ENCODE peak calls at places on chromosome 18, in six cellular contexts. D is ascending aorta; J is H9; A is GM23338; S is CD8-positive, alpha-beta memory T cell; R is ovary. W is an unnamed sample. For H3K4me1, the result is how much of the 10 kb centered on the place peaks cover.

GRCh38 chr18:44840053-44840826 is 159.6 kb downstream of the SETBP1 start:
- DNase-seq in D (no peak), S (no peak), R (peak), J (no peak), A (no peak), W (peak)

GRCh38 chr18:3514312-3515216 is 64.6 kb downstream of the TGIF1 start:
- DNase-seq in D (no peak), J (no peak), R (no peak), A (no peak), S (no peak), W (no peak)

GRCh38 chr18:44579028-44579692 is 101.5 kb upstream of the SETBP1 start:
- DNase-seq in D (no peak), J (peak), R (no peak), S (no peak), A (peak), W (no peak)

GRCh38 chr18:74336656-74337055 is 21.0 kb downstream of the C18orf63 start:
- DNase-seq in J (no peak), S (no peak), A (no peak), R (no peak), D (no peak), W (no peak)

GRCh38 chr18:54739476-54739875 is 88.8 kb upstream of the RAB27B start:
- DNase-seq in R (no peak), S (no peak), A (no peak), J (no peak), D (no peak), W (no peak)

GRCh38 chr18:9575558-9575957 is 38.8 kb downstream of the PPP4R1 start:
- DNase-seq in J (peak), S (no peak), D (no peak), R (peak), A (peak), W (peak)

GRCh38 chr18:7028625-7029024 is 89.0 kb downstream of the LAMA1 start:
- DNase-seq in A (no peak), J (no peak), D (no peak), S (no peak), R (no peak), W (no peak)

GRCh38 chr18:61732854-61733253 is 160.0 kb downstream of the RNF152 start:
- DNase-seq in J (no peak), D (no peak), S (no peak), A (no peak), R (no peak), W (no peak)

GRCh38 chr18:12048827-12049175 is 44.8 kb upstream of the ANKRD62 start:
- DNase-seq in S (no peak), A (no peak), J (no peak), D (no peak), R (no peak), W (no peak)

GRCh38 chr18:50926521-50926920 is 41.3 kb upstream of the ELAC1 start:
- DNase-seq in D (no peak), A (no peak), S (no peak), J (no peak), R (no peak), W (no peak)

GRCh38 chr18:9568186-9568585 is 46.2 kb downstream of the PPP4R1 start:
- DNase-seq in S (no peak), A (no peak), J (no peak), R (no peak), D (no peak), W (no peak)

GRCh38 chr18:13616041-13616440 is 110.3 kb downstream of the FAM210A start:
- DNase-seq in S (no peak), R (no peak), A (no peak), D (no peak), J (no peak), W (no peak)

GRCh38 chr18:43651067-43651466 is 373.8 kb upstream of the SYT4 start:
- DNase-seq in J (no peak), A (no peak), D (no peak), R (no peak), S (no peak), W (no peak)

GRCh38 chr18:10760986-10761385 is 235.2 kb downstream of the NAPG start:
- DNase-seq in R (no peak), S (no peak), A (no peak), D (no peak), J (no peak), W (no peak)

GRCh38 chr18:9578306-9578705 is 36.1 kb downstream of the PPP4R1 start:
- DNase-seq in S (no peak), D (no peak), A (no peak), J (no peak), R (no peak), W (no peak)

GRCh38 chr18:60739212-60739611 is 366.6 kb upstream of the MC4R start:
- DNase-seq in R (no peak), D (no peak), S (no peak), A (peak), J (no peak), W (no peak)

GRCh38 chr18:11996190-11996754 is 15.0 kb downstream of the IMPA2 start:
- DNase-seq in R (no peak), D (no peak), S (no peak), J (no peak), A (no peak), W (no peak)

GRCh38 chr18:21912339-21913239 is 172.0 kb downstream of the MIB1 start:
- DNase-seq in S (no peak), A (peak), D (no peak), J (no peak), R (no peak), W (no peak)

GRCh38 chr18:8849696-8850095 is 144.3 kb downstream of the MTCL1 start:
- DNase-seq in D (no peak), R (no peak), A (no peak), J (no peak), S (no peak), W (no peak)

GRCh38 chr18:6444484-6445228 is 29.9 kb upstream of the L3MBTL4 start:
- DNase-seq in D (no peak), S (no peak), A (peak), J (no peak), R (no peak), W (no peak)

GRCh38 chr18:60350975-60351374 is 21.6 kb downstream of the MC4R start:
- DNase-seq in J (no peak), R (no peak), D (no peak), S (no peak), A (no peak), W (no peak)

GRCh38 chr18:12679183-12679786 is 21.4 kb upstream of the SPIRE1 start:
- DNase-seq in A (no peak), J (no peak), D (no peak), S (no peak), R (peak), W (peak)

GRCh38 chr18:6520901-6521300 is 106.2 kb upstream of the L3MBTL4 start:
- DNase-seq in A (no peak), R (no peak), S (no peak), J (no peak), D (no peak), W (no peak)

GRCh38 chr18:70301667-70302066 is 12.8 kb downstream of the SOCS6 start:
- DNase-seq in J (no peak), R (no peak), S (no peak), A (no peak), D (no peak), W (no peak)

GRCh38 chr18:2570772-2571199 is 519 bp downstream of the METTL4 start:
- DNase-seq in D (peak), A (peak), R (peak), S (peak), J (peak), W (peak)

GRCh38 chr18:32707153-32707552 is 65.7 kb downstream of the KLHL14 start:
- DNase-seq in S (no peak), A (no peak), R (no peak), J (no peak), D (no peak), W (no peak)

GRCh38 chr18:25137133-25137472 is 214.9 kb downstream of the ZNF521 start:
- DNase-seq in J (no peak), D (no peak), R (no peak), S (no peak), A (no peak), W (no peak)

GRCh38 chr18:74040459-74041332 is 106.9 kb downstream of the FBXO15 start:
- DNase-seq in A (peak), J (peak), S (peak), R (no peak), D (no peak), W (no peak)

GRCh38 chr18:55603775-55604174 is 15.8 kb upstream of the TCF4 start:
- DNase-seq in R (no peak), A (no peak), S (no peak), D (no peak), J (no peak), W (no peak)

GRCh38 chr18:63216911-63217311 is 102.7 kb downstream of the BCL2 start:
- DNase-seq in R (no peak), S (no peak), A (no peak), J (no peak), D (no peak), W (no peak)

GRCh38 chr18:79902640-79903039 is 48.8 kb downstream of the SLC66A2 start:
- DNase-seq in J (peak), R (no peak), D (no peak), S (no peak), A (no peak), W (no peak)

GRCh38 chr18:10304853-10305252 is 149.6 kb upstream of the APCDD1 start:
- DNase-seq in D (no peak), S (no peak), A (no peak), J (no peak), R (no peak), W (no peak)

GRCh38 chr18:62183578-62184195 is 3.2 kb downstream of the PIGN start:
- DNase-seq in R (no peak), A (peak), S (peak), J (no peak), D (no peak), W (peak)

GRCh38 chr18:53115876-53116585 is 776.0 kb downstream of the DCC start:
- DNase-seq in A (no peak), S (no peak), J (no peak), D (no peak), R (no peak), W (no peak)

DNA sequence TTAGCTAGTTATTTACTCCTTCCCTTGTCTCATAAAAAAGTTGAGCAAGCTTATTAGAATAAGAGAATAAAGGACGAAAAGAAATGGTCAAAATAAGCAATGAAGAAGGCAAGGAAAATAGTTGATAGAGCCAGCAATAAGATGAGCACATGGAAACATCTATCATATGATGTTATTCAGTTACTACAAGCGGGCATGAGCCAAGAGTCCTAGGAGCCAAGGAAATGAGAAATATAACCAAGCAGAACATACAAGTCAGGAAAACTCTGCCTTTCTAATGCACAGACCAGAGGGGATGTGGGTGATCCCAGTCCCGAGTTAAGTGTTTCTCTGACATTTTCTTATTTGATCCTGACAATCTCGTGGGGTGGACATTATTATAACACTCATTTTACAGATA is 33.9 kb downstream of the INO80C start:
- DNase-seq in D (no peak), S (no peak), J (no peak), A (no peak), R (no peak), W (no peak)
- H3K4me1 ChIP-seq in D (under half), S (under half), J (under half), A (under half), R (under half), W (half or more)

GRCh38 chr18:37276111-37276510 is 289.5 kb downstream of the CELF4 start:
- DNase-seq in D (no peak), S (no peak), R (no peak), J (no peak), A (no peak), W (no peak)

GRCh38 chr18:37277753-37278152 is 287.8 kb downstream of the CELF4 start:
- DNase-seq in D (no peak), S (no peak), A (no peak), J (no peak), R (no peak), W (no peak)

GRCh38 chr18:37282386-37283037 is 283.1 kb downstream of the CELF4 start:
- DNase-seq in A (peak), S (no peak), R (no peak), D (no peak), J (peak), W (no peak)

GRCh38 chr18:37284260-37284659 is 281.3 kb downstream of the CELF4 start:
- DNase-seq in R (no peak), S (no peak), J (no peak), D (no peak), A (no peak), W (no peak)

GRCh38 chr18:37280701-37281100 is 284.9 kb downstream of the CELF4 start:
- DNase-seq in A (no peak), S (no peak), R (no peak), D (no peak), J (no peak), W (no peak)
- H3K27ac ChIP-seq in A (no peak), S (no peak), R (no peak), D (no peak), J (no peak), W (no peak)

GRCh38 chr18:78862395-78862794 is 117.2 kb upstream of the SALL3 start:
- DNase-seq in D (no peak), S (no peak), R (no peak), A (no peak), J (no peak), W (no peak)
- H3K4me1 ChIP-seq in D (under half), S (under half), R (under half), A (under half), J (under half), W (under half)

DNA sequence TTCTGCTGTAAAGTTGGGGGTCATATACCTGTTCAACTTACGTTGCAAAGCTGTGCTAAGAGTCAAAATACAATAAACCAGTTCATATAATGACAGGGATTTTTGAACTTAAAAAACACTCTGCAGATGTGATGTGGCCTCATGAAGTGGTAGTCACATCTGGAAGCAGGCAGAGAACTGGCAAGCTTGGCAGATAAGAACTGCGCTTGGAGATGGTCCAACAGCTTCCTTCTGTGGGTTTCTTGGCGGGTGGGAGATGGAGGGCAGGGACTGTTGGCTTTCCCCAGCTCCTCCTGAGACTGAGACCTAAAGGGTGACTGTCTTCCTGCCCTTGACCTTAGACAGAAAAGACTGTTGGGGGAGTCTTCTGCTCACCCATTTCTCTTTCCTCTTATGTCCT is 140.4 kb downstream of the CTIF start:
- DNase-seq in D (no peak), A (no peak), S (no peak), J (no peak), R (no peak), W (no peak)
- H3K27ac ChIP-seq in D (peak), A (no peak), S (no peak), J (no peak), R (no peak), W (peak)

DNA sequence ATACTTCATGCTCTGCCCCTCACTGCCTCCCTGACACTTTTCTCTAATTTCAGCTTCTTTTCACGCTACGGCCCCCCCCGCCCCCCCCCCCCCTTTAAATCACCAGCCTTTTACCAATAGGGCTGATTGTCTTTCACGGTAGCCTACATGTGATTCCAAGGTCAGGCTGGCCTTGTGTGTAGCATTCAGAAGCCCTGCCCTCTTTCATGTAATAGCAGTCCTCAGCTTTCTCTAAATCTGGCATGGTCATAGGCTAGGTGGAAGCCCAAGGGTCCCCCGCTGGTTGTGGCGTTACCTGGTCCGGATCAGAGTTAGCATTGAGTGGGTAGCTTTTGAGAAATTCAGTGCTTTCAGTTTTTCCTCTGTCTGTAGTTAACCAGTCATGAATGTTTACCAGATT is 281.8 kb downstream of the ALPK2 start:
- DNase-seq in J (no peak), D (no peak), R (no peak), A (peak), S (no peak), W (no peak)
- H3K4me1 ChIP-seq in J (under half), D (under half), R (under half), A (under half), S (under half), W (under half)